ENCODE peak calls at places on chromosomes 4 and X, in nine cellular contexts. C is transverse colon, W is A549, V is endothelial cell, X is body of pancreas, U is Caco-2, S is kidney, R is WTC11, I is GM23338. A is an unnamed sample.

GRCh38 chrX:103686199-103687072 is at the start of gene MORF4L2:
- DNase-seq in C (peak; percentile 93), W (peak; percentile 99), V (peak; percentile 67), X (peak; percentile 92), U (peak; percentile 91), S (peak; percentile 96), R (peak; percentile 84), I (peak; percentile 92), A (peak; percentile 95)

GRCh38 chr4:38180456-38180855 is 220.3 kb downstream of the PTTG2 start:
- DNase-seq in C (no peak), W (no peak), V (no peak), X (no peak), U (no peak), S (no peak), R (no peak), I (peak; percentile 35), A (peak; percentile 12)

GRCh38 chrX:132737743-132738142 is 220.7 kb downstream of the HS6ST2 start:
- DNase-seq in C (no peak), W (no peak), V (no peak), X (peak; percentile 23), U (no peak), S (peak; percentile 75), R (no peak), I (no peak), A (peak; percentile 8)

GRCh38 chrX:19410259-19410658 is 66.5 kb downstream of the PDHA1 start:
- DNase-seq in C (no peak), W (peak; percentile 3), V (no peak), X (no peak), U (no peak), S (no peak), R (peak; percentile 12), I (peak; percentile 48), A (no peak)

GRCh38 chr4:157791236-157791635 is 381.6 kb downstream of the GASK1B start:
- DNase-seq in C (no peak), W (no peak), V (no peak), X (no peak), U (no peak), S (no peak), R (no peak), I (no peak), A (no peak)

GRCh38 chrX:33434256-33435092 is 223.1 kb upstream of the DMD start:
- DNase-seq in C (peak; percentile 43), W (peak; percentile 39), V (peak; percentile 61), X (peak; percentile 59), U (peak; percentile 58), S (no peak), R (peak; percentile 63), I (peak; percentile 64), A (peak; percentile 56)

GRCh38 chr4:87002682-87003043 is 67.9 kb downstream of the AFF1 start:
- DNase-seq in C (no peak), W (no peak), V (no peak), X (no peak), U (no peak), S (no peak), R (no peak), I (peak; percentile 71), A (no peak)

GRCh38 chr4:79898055-79898454 is 175.0 kb downstream of the ANTXR2 start:
- DNase-seq in C (no peak), W (no peak), V (no peak), X (no peak), U (no peak), S (no peak), R (no peak), I (no peak), A (no peak)

GRCh38 chrX:38627683-38628082 is 66.3 kb downstream of the TSPAN7 start:
- DNase-seq in C (peak; percentile 8), W (peak; percentile 59), V (peak; percentile 7), X (peak; percentile 16), U (peak; percentile 21), S (no peak), R (peak; percentile 19), I (peak; percentile 76), A (peak; percentile 56)

GRCh38 chr4:107318078-107318477 is 282.0 kb upstream of the DKK2 start:
- DNase-seq in C (no peak), W (no peak), V (no peak), X (no peak), U (no peak), S (no peak), R (no peak), I (no peak), A (no peak)

GRCh38 chr4:15341733-15342300 is 86.0 kb upstream of the C1QTNF7 start:
- DNase-seq in C (no peak), W (no peak), V (no peak), X (no peak), U (no peak), S (peak; percentile 69), R (no peak), I (no peak), A (no peak)

GRCh38 chr4:184268574-184269160 is 51.0 kb upstream of the ENPP6 start:
- DNase-seq in C (no peak), W (peak; percentile 17), V (no peak), X (no peak), U (no peak), S (no peak), R (no peak), I (no peak), A (peak; percentile 53)
- TF ChIP-seq CTCF in C (no peak), W (no peak), V (no peak), X (no peak), U (no peak), S (no peak), R (no peak), I (no peak), A (peak; percentile 26)

DNA sequence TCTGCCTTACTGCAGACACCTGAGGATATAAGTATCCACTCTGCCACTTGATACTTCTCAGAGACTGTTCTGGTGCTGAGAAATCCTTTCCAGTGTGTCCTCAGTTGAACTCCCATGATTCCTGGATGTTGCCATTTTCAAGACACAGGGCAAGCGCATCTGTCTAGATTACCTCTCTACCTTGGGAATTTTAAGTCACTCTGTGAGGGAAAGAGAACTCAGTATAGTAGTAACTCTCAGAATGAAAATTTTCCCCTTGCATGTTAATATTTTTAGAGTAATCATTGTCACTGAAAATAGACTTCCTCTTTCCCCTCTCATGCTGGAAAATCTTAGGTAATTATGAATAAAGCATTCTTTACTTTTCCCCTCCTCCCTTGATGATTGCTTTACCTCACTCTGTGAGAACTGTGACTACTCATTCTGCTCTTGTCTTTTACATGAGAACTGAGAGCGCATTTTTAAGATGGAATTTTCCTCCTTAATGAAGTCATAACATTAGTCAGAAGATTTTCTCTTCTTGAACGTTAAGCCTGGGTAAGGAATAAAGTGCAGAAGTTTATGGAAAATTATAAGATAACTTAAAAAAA is 45.0 kb downstream of the TET2 start:
- DNase-seq in C (no peak), W (no peak), V (no peak), X (no peak), U (no peak), S (no peak), R (no peak), I (peak; percentile 18), A (no peak)
- TF ChIP-seq CTCF in C (no peak), W (no peak), V (no peak), X (no peak), U (no peak), S (no peak), R (no peak), I (no peak), A (no peak)

GRCh38 chr4:126853715-126854114 is 779.0 kb upstream of the INTU start:
- DNase-seq in C (no peak), W (no peak), V (no peak), X (no peak), U (no peak), S (no peak), R (no peak), I (no peak), A (no peak)
- TF ChIP-seq CTCF in C (no peak), W (no peak), V (no peak), X (no peak), U (no peak), S (no peak), R (no peak), I (no peak), A (no peak)

GRCh38 chr4:76950052-76950845 is 697 bp downstream of the SEPTIN11 start:
- DNase-seq in C (peak; percentile 85), W (peak; percentile 19), V (peak; percentile 55), X (peak; percentile 48), U (peak; percentile 49), S (peak; percentile 87), R (peak; percentile 48), I (peak; percentile 35), A (peak; percentile 44)
- TF ChIP-seq CTCF in C (no peak), W (no peak), V (no peak), X (no peak), U (no peak), S (no peak), R (no peak), I (peak; percentile 17), A (no peak)

GRCh38 chr4:2714071-2714770 is 41.9 kb downstream of the TNIP2 start:
- DNase-seq in C (no peak), W (no peak), V (no peak), X (no peak), U (no peak), S (no peak), R (no peak), I (no peak), A (no peak)
- TF ChIP-seq CTCF in C (no peak), W (no peak), V (no peak), X (no peak), U (no peak), S (no peak), R (no peak), I (no peak), A (no peak)

GRCh38 chr4:109174224-109174953 is 128.1 kb downstream of the COL25A1 start:
- DNase-seq in C (no peak), W (no peak), V (no peak), X (no peak), U (no peak), S (no peak), R (no peak), I (no peak), A (no peak)
- TF ChIP-seq CTCF in C (no peak), W (no peak), V (no peak), X (no peak), U (no peak), S (no peak), R (no peak), I (no peak), A (no peak)

GRCh38 chr4:24559889-24560288 is 24.5 kb downstream of the DHX15 start:
- DNase-seq in C (no peak), W (peak; percentile 20), V (no peak), X (no peak), U (no peak), S (no peak), R (no peak), I (no peak), A (no peak)
- TF ChIP-seq CTCF in C (no peak), W (peak; percentile 10), V (no peak), X (no peak), U (no peak), S (no peak), R (no peak), I (no peak), A (no peak)

A was measured in MM.1S.